ENCODE peak calls at places on chromosomes 6 and 20, in six cellular contexts. One of them, this sample, is unnamed.
A peak's percentile ranks its signal among the peaks of the same experiment; 100 is the strongest.

GRCh38 chr20:23435675-23436539 is 3.6 kb upstream of the CSTL1 start:
- DNase-seq in IMR-90: no peak
- DNase-seq in foreskin fibroblast: no peak
- DNase-seq in suprapubic skin: no peak
- DNase-seq in PC-3: no peak
- DNase-seq in AG10803: no peak
- DNase-seq in this sample: peak; percentile 39

GRCh38 chr6:170444056-170444505 is 109.0 kb downstream of the PSMB1 start:
- DNase-seq in suprapubic skin: no peak
- DNase-seq in IMR-90: no peak
- DNase-seq in PC-3: no peak
- DNase-seq in foreskin fibroblast: no peak
- DNase-seq in AG10803: no peak
- DNase-seq in this sample: no peak

GRCh38 chr6:75206338-75207210 is 721 bp upstream of the COL12A1 start:
- DNase-seq in PC-3: no peak
- DNase-seq in suprapubic skin: no peak
- DNase-seq in IMR-90: no peak
- DNase-seq in foreskin fibroblast: peak; percentile 47
- DNase-seq in AG10803: peak; percentile 57
- DNase-seq in this sample: peak; percentile 55

GRCh38 chr6:116229287-116229913 is 24.5 kb downstream of the TSPYL4 start:
- DNase-seq in PC-3: no peak
- DNase-seq in suprapubic skin: peak; percentile 83
- DNase-seq in IMR-90: peak; percentile 91
- DNase-seq in AG10803: peak; percentile 94
- DNase-seq in foreskin fibroblast: peak; percentile 83
- DNase-seq in this sample: peak; percentile 97

GRCh38 chr6:431986-432385 is 40.4 kb downstream of the IRF4 start:
- DNase-seq in IMR-90: no peak
- DNase-seq in foreskin fibroblast: no peak
- DNase-seq in PC-3: no peak
- DNase-seq in suprapubic skin: no peak
- DNase-seq in AG10803: no peak
- DNase-seq in this sample: no peak

GRCh38 chr6:85403331-85404015 is 46.4 kb upstream of the NT5E start:
- DNase-seq in PC-3: peak; percentile 77
- DNase-seq in foreskin fibroblast: peak; percentile 81
- DNase-seq in AG10803: peak; percentile 91
- DNase-seq in IMR-90: peak; percentile 92
- DNase-seq in suprapubic skin: no peak
- DNase-seq in this sample: peak; percentile 96

GRCh38 chr6:38375341-38375740 is 264.4 kb downstream of the BTBD9 start:
- DNase-seq in suprapubic skin: no peak
- DNase-seq in IMR-90: no peak
- DNase-seq in AG10803: no peak
- DNase-seq in PC-3: no peak
- DNase-seq in foreskin fibroblast: no peak
- DNase-seq in this sample: no peak

GRCh38 chr20:18679020-18679419 is 91.2 kb downstream of the DTD1 start:
- DNase-seq in AG10803: peak; percentile 31
- DNase-seq in suprapubic skin: no peak
- DNase-seq in IMR-90: peak; percentile 39
- DNase-seq in PC-3: no peak
- DNase-seq in foreskin fibroblast: no peak
- DNase-seq in this sample: peak; percentile 48

GRCh38 chr6:692356-692851 is 535 bp downstream of the EXOC2 start:
- DNase-seq in IMR-90: peak; percentile 34
- DNase-seq in suprapubic skin: no peak
- DNase-seq in foreskin fibroblast: peak; percentile 24
- DNase-seq in PC-3: peak; percentile 73
- DNase-seq in AG10803: peak; percentile 29
- DNase-seq in this sample: peak; percentile 59

GRCh38 chr6:4394786-4395185 is 259.4 kb upstream of the ECI2 start:
- DNase-seq in suprapubic skin: no peak
- DNase-seq in PC-3: peak; percentile 31
- DNase-seq in foreskin fibroblast: no peak
- DNase-seq in IMR-90: no peak
- DNase-seq in AG10803: no peak
- DNase-seq in this sample: no peak

GRCh38 chr6:53197553-53197952 is 48.9 kb upstream of the GCM1 start:
- DNase-seq in PC-3: no peak
- DNase-seq in foreskin fibroblast: no peak
- DNase-seq in suprapubic skin: no peak
- DNase-seq in AG10803: no peak
- DNase-seq in IMR-90: no peak
- DNase-seq in this sample: no peak

GRCh38 chr6:114187563-114187962 is 155.3 kb downstream of the HS3ST5 start:
- DNase-seq in suprapubic skin: no peak
- DNase-seq in PC-3: no peak
- DNase-seq in IMR-90: no peak
- DNase-seq in AG10803: no peak
- DNase-seq in foreskin fibroblast: no peak
- DNase-seq in this sample: no peak

GRCh38 chr20:9609892-9610502 is 95.6 kb downstream of the LAMP5 start:
- DNase-seq in AG10803: peak; percentile 73
- DNase-seq in foreskin fibroblast: peak; percentile 54
- DNase-seq in PC-3: peak; percentile 94
- DNase-seq in suprapubic skin: no peak
- DNase-seq in IMR-90: peak; percentile 71
- DNase-seq in this sample: peak; percentile 82

GRCh38 chr6:52511572-52512151 is 65.2 kb downstream of the TRAM2 start:
- DNase-seq in AG10803: no peak
- DNase-seq in IMR-90: peak; percentile 72
- DNase-seq in foreskin fibroblast: peak; percentile 79
- DNase-seq in PC-3: peak; percentile 13
- DNase-seq in suprapubic skin: no peak
- DNase-seq in this sample: peak; percentile 57

DNA sequence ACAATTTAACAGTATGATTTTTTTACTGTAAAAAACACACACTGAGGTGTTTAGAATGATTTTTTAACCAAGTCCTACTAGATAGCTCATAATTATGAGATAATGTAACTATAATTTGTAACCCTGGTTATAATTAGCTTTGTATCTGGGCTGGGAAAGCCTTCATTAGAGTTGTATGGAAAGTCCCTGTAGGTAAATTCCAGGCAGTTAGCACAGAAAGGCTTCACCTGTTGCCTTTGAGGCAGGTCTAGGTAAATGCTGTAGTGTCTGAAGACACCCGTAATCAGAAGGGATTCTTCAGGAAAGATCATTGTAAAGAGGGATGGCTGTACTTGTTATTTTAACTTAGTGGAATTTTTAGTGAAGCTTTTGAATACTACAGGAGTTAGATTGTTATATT is 1.9 kb downstream of the TMEM200A start:
- DNase-seq in PC-3: no peak
- DNase-seq in foreskin fibroblast: no peak
- DNase-seq in IMR-90: no peak
- DNase-seq in AG10803: no peak
- DNase-seq in suprapubic skin: no peak
- DNase-seq in this sample: no peak
- TF ChIP-seq CTCF in PC-3: no peak
- TF ChIP-seq CTCF in foreskin fibroblast: no peak
- TF ChIP-seq CTCF in IMR-90: no peak
- TF ChIP-seq CTCF in AG10803: no peak
- TF ChIP-seq CTCF in suprapubic skin: no peak
- TF ChIP-seq CTCF in this sample: no peak

GRCh38 chr20:62437985-62438384 is 10.6 kb upstream of the RBBP8NL start:
- DNase-seq in PC-3: no peak
- DNase-seq in suprapubic skin: no peak
- DNase-seq in IMR-90: no peak
- DNase-seq in foreskin fibroblast: no peak
- DNase-seq in AG10803: no peak
- DNase-seq in this sample: no peak
- TF ChIP-seq CTCF in PC-3: no peak
- TF ChIP-seq CTCF in suprapubic skin: no peak
- TF ChIP-seq CTCF in IMR-90: no peak
- TF ChIP-seq CTCF in foreskin fibroblast: no peak
- TF ChIP-seq CTCF in AG10803: no peak
- TF ChIP-seq CTCF in this sample: no peak

GRCh38 chr6:167910007-167910406 is 83.3 kb downstream of the AFDN start:
- DNase-seq in foreskin fibroblast: no peak
- DNase-seq in PC-3: no peak
- DNase-seq in suprapubic skin: no peak
- DNase-seq in AG10803: no peak
- DNase-seq in IMR-90: no peak
- DNase-seq in this sample: no peak

GRCh38 chr6:167904791-167905190 is 78.1 kb downstream of the AFDN start:
- DNase-seq in suprapubic skin: no peak
- DNase-seq in AG10803: no peak
- DNase-seq in foreskin fibroblast: no peak
- DNase-seq in IMR-90: no peak
- DNase-seq in PC-3: no peak
- DNase-seq in this sample: no peak

GRCh38 chr6:167906899-167907298 is 80.2 kb downstream of the AFDN start:
- DNase-seq in IMR-90: no peak
- DNase-seq in suprapubic skin: peak; percentile 61
- DNase-seq in AG10803: no peak
- DNase-seq in foreskin fibroblast: no peak
- DNase-seq in PC-3: no peak
- DNase-seq in this sample: peak; percentile 40

GRCh38 chr6:167910652-167911051 is 83.9 kb downstream of the AFDN start:
- DNase-seq in AG10803: no peak
- DNase-seq in suprapubic skin: no peak
- DNase-seq in IMR-90: no peak
- DNase-seq in PC-3: no peak
- DNase-seq in foreskin fibroblast: no peak
- DNase-seq in this sample: no peak

GRCh38 chr6:167907837-167908681 is 81.3 kb downstream of the AFDN start:
- DNase-seq in AG10803: peak; percentile 24
- DNase-seq in IMR-90: peak; percentile 28
- DNase-seq in foreskin fibroblast: no peak
- DNase-seq in suprapubic skin: no peak
- DNase-seq in PC-3: peak; percentile 65
- DNase-seq in this sample: peak; percentile 56
- TF ChIP-seq CTCF in AG10803: peak; percentile 69
- TF ChIP-seq CTCF in IMR-90: peak; percentile 48
- TF ChIP-seq CTCF in foreskin fibroblast: peak; percentile 61
- TF ChIP-seq CTCF in suprapubic skin: no peak
- TF ChIP-seq CTCF in PC-3: peak; percentile 63
- TF ChIP-seq CTCF in this sample: peak; percentile 66

GRCh38 chr6:70901324-70901723 is 55.5 kb downstream of the B3GAT2 start:
- DNase-seq in PC-3: peak; percentile 19
- DNase-seq in AG10803: no peak
- DNase-seq in IMR-90: no peak
- DNase-seq in foreskin fibroblast: no peak
- DNase-seq in suprapubic skin: no peak
- DNase-seq in this sample: peak; percentile 17
- TF ChIP-seq CTCF in PC-3: peak; percentile 49
- TF ChIP-seq CTCF in AG10803: peak; percentile 38
- TF ChIP-seq CTCF in IMR-90: peak; percentile 20
- TF ChIP-seq CTCF in foreskin fibroblast: peak; percentile 15
- TF ChIP-seq CTCF in suprapubic skin: no peak
- TF ChIP-seq CTCF in this sample: peak; percentile 51

GRCh38 chr6:168906251-168906845 is 347.3 kb downstream of the THBS2 start:
- DNase-seq in AG10803: no peak
- DNase-seq in PC-3: no peak
- DNase-seq in foreskin fibroblast: no peak
- DNase-seq in suprapubic skin: no peak
- DNase-seq in IMR-90: no peak
- DNase-seq in this sample: no peak
- TF ChIP-seq CTCF in AG10803: no peak
- TF ChIP-seq CTCF in PC-3: no peak
- TF ChIP-seq CTCF in foreskin fibroblast: no peak
- TF ChIP-seq CTCF in suprapubic skin: no peak
- TF ChIP-seq CTCF in IMR-90: no peak
- TF ChIP-seq CTCF in this sample: no peak

GRCh38 chr6:29510746-29511300 is 23.1 kb upstream of the MAS1L start:
- DNase-seq in PC-3: no peak
- DNase-seq in suprapubic skin: no peak
- DNase-seq in foreskin fibroblast: no peak
- DNase-seq in IMR-90: no peak
- DNase-seq in AG10803: no peak
- DNase-seq in this sample: no peak

GRCh38 chr6:29509239-29509638 is 21.5 kb upstream of the MAS1L start:
- DNase-seq in AG10803: no peak
- DNase-seq in foreskin fibroblast: no peak
- DNase-seq in IMR-90: no peak
- DNase-seq in suprapubic skin: no peak
- DNase-seq in PC-3: no peak
- DNase-seq in this sample: no peak

GRCh38 chr6:29507319-29507718 is 19.6 kb upstream of the MAS1L start:
- DNase-seq in PC-3: no peak
- DNase-seq in IMR-90: no peak
- DNase-seq in suprapubic skin: no peak
- DNase-seq in AG10803: no peak
- DNase-seq in foreskin fibroblast: no peak
- DNase-seq in this sample: no peak

GRCh38 chr6:29509711-29510110 is 22.0 kb upstream of the MAS1L start:
- DNase-seq in PC-3: no peak
- DNase-seq in suprapubic skin: no peak
- DNase-seq in AG10803: no peak
- DNase-seq in foreskin fibroblast: no peak
- DNase-seq in IMR-90: no peak
- DNase-seq in this sample: no peak

GRCh38 chr6:29510202-29510601 is 22.4 kb upstream of the MAS1L start:
- DNase-seq in IMR-90: no peak
- DNase-seq in AG10803: no peak
- DNase-seq in suprapubic skin: no peak
- DNase-seq in PC-3: peak; percentile 3
- DNase-seq in foreskin fibroblast: no peak
- DNase-seq in this sample: no peak
- TF ChIP-seq CTCF in IMR-90: no peak
- TF ChIP-seq CTCF in AG10803: no peak
- TF ChIP-seq CTCF in suprapubic skin: no peak
- TF ChIP-seq CTCF in PC-3: no peak
- TF ChIP-seq CTCF in foreskin fibroblast: no peak
- TF ChIP-seq CTCF in this sample: no peak

GRCh38 chr20:16573011-16573965 is at the start of gene KIF16B:
- DNase-seq in AG10803: peak; percentile 83
- DNase-seq in IMR-90: peak; percentile 76
- DNase-seq in suprapubic skin: peak; percentile 95
- DNase-seq in PC-3: peak; percentile 95
- DNase-seq in foreskin fibroblast: peak; percentile 84
- DNase-seq in this sample: peak; percentile 89
- TF ChIP-seq CTCF in AG10803: no peak
- TF ChIP-seq CTCF in IMR-90: no peak
- TF ChIP-seq CTCF in suprapubic skin: no peak
- TF ChIP-seq CTCF in PC-3: no peak
- TF ChIP-seq CTCF in foreskin fibroblast: no peak
- TF ChIP-seq CTCF in this sample: peak; percentile 11

GRCh38 chr6:89369009-89369408 is 16.5 kb upstream of the UBE2J1 start:
- DNase-seq in AG10803: peak; percentile 72
- DNase-seq in IMR-90: peak; percentile 46
- DNase-seq in PC-3: peak; percentile 72
- DNase-seq in foreskin fibroblast: peak; percentile 47
- DNase-seq in suprapubic skin: peak; percentile 70
- DNase-seq in this sample: peak; percentile 71
- TF ChIP-seq CTCF in AG10803: peak; percentile 70
- TF ChIP-seq CTCF in IMR-90: peak; percentile 43
- TF ChIP-seq CTCF in PC-3: peak; percentile 52
- TF ChIP-seq CTCF in foreskin fibroblast: peak; percentile 61
- TF ChIP-seq CTCF in suprapubic skin: no peak
- TF ChIP-seq CTCF in this sample: peak; percentile 74